ENCODE peak calls at places on chromosomes 16 and 17, in four cellular contexts. Q, U, H and V are unnamed samples. For H3K9me3, the result is how much of the 10 kb centered on the place peaks cover.

GRCh38 chr16:5523794-5524193 is 426.2 kb upstream of the EEF2KMT start:
- DNase-seq in Q (no peak), U (no peak), H (no peak), V (peak)

GRCh38 chr17:44543905-44544523 is 13.3 kb upstream of the FZD2 start:
- DNase-seq in Q (no peak), U (no peak), H (no peak), V (no peak)

GRCh38 chr16:87945351-87946042 is 5.7 kb upstream of the BANP start:
- DNase-seq in Q (no peak), U (no peak), H (no peak), V (no peak)

GRCh38 chr16:27203429-27204231 is at the start of gene KDM8:
- DNase-seq in Q (peak), U (peak), H (peak), V (peak)

GRCh38 chr17:235831-236640 is 54.6 kb upstream of the DOC2B start:
- DNase-seq in Q (no peak), U (no peak), H (no peak), V (no peak)

GRCh38 chr16:57949013-57949412 is 21.9 kb downstream of the CNGB1 start:
- DNase-seq in Q (no peak), U (no peak), H (no peak), V (peak)

GRCh38 chr17:49834118-49834743 is 13.6 kb downstream of the TAC4 start:
- DNase-seq in Q (no peak), U (no peak), H (no peak), V (no peak)

GRCh38 chr16:91484-91883 is 13.5 kb downstream of the MPG start:
- DNase-seq in Q (no peak), U (no peak), H (no peak), V (no peak)

GRCh38 chr16:4336701-4337539 is 14.2 kb downstream of the PAM16 start:
- DNase-seq in Q (no peak), U (no peak), H (no peak), V (no peak)

GRCh38 chr16:13435415-13435814 is 484.5 kb upstream of the ERCC4 start:
- DNase-seq in Q (no peak), U (no peak), H (no peak), V (no peak)

GRCh38 chr16:4098496-4098895 is 17.7 kb downstream of the ADCY9 start:
- DNase-seq in Q (no peak), U (no peak), H (no peak), V (no peak)

GRCh38 chr17:79874329-79874981 is 35.2 kb upstream of the CBX4 start:
- DNase-seq in Q (peak), U (no peak), H (no peak), V (peak)

GRCh38 chr17:79872762-79873161 is 33.5 kb upstream of the CBX4 start:
- DNase-seq in Q (no peak), U (no peak), H (no peak), V (no peak)

GRCh38 chr17:79875511-79875910 is 36.3 kb upstream of the CBX4 start:
- DNase-seq in Q (no peak), U (no peak), H (no peak), V (no peak)

GRCh38 chr17:79871131-79871530 is 31.9 kb upstream of the CBX4 start:
- DNase-seq in Q (no peak), U (no peak), H (no peak), V (no peak)

GRCh38 chr17:79873583-79873982 is 34.3 kb upstream of the CBX4 start:
- DNase-seq in Q (no peak), U (no peak), H (no peak), V (no peak)
- TF ChIP-seq YY1 in Q (no peak), U (no peak), H (no peak), V (no peak)

GRCh38 chr17:70080541-70081347 is 5.7 kb downstream of the KCNJ16 start:
- DNase-seq in Q (no peak), U (no peak), H (no peak), V (no peak)
- TF ChIP-seq SUZ12 in Q (no peak), U (no peak), H (no peak), V (no peak)

DNA sequence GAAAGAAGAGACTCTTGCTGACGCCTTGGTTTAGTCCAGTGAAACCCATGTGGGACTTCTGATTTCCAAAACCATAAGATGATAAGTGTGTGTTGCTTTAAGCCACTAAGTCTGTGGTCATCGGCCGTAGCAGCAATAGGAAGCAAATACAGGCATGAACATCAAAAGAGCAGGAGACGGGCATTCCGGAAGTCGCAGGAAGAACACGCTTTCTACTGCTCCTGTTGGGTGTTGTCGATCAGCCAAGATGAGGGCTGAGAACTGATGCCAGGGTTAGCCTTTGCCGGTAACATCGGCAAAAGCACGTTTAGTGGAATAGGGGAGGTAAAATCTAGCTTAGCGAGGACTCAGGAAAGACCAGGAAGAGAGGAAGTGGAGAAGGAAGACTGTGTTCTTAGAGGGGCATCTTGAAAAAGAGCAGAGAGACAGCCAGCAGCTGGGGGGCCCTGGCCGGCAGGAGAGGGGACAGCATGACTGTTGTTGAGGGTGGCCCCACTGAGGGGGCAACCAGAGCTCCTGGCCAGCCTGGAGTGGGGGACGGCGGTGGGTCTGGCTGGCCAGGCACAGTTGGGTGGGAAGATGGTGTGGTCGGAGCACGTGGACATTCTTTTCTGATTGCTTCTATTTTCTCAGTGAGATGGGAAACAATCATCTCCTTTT is 109.7 kb downstream of the METRNL start:
- DNase-seq in Q (no peak), U (no peak), H (no peak), V (no peak)
- H3K9me3 ChIP-seq in Q (under half), U (half or more), H (under half), V (under half)

DNA sequence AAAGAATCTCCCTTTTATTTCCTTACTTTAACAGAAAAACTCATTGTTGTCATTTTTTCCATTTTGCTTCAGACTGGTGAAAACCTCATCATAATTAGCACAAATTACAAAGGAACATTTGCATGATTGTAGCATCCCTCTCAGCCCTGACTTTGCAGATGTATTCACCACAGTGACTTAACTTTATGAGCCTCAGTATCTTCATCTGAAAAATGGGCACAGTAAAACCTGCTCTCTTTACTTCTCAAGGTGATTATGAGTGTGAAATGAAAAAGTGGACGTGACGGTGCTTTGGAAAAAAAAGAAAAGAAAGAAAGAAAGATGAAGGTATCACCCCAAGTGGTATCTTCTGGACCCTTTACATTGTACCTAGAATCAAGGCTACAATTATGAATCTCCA is 193.4 kb upstream of the TOX3 start:
- DNase-seq in Q (no peak), U (no peak), H (no peak), V (no peak)
- TF ChIP-seq YY1 in Q (no peak), U (no peak), H (no peak), V (no peak)

DNA sequence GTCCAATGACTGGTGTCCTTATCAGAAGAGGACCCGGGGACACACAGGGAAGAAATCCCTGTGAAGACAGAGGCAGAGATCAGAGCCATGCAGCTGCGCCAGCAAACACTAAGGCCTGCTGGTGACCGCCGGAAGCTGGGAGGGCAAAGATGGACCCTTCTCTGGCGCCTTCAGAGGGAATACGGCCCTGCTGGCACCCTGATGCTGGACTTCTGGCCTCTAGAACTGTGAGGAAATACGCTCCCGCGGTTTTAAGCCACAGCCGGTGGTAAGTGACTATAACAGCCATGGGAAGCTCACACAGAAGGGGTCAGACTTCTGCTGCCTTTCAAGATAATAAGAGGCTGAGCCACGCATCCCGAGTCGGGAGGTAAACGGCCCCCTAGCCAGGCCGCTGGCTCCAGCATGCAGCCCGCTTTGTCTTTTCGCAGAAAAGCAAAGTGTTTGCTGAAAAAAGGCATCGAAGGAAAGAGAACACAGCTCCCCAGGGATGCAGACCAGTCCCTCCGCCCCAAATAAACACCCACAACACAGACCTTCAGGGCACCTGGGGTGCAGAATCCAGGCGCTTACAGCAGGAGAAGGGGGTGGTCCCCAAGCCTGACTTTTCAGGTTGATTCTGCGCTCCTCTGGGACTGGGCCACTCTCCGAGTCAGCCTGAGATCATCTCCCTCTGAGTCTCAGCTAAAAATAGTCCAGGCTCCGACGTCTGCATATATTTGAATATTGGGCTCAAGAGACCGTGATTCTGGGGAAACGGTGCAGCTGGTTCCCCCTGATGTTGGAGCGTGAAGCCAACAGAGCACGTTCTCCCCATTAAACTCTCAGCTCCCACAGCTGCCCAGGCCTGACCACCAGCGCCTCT is 89.6 kb downstream of the MGAT5B start:
- DNase-seq in Q (no peak), U (no peak), H (no peak), V (no peak)
- TF ChIP-seq SUZ12 in Q (no peak), U (no peak), H (peak), V (no peak)

GRCh38 chr16:10338426-10338825 is 47.4 kb upstream of the ATF7IP2 start:
- DNase-seq in Q (no peak), U (no peak), H (no peak), V (no peak)

GRCh38 chr16:10339777-10340752 is 45.8 kb upstream of the ATF7IP2 start:
- DNase-seq in Q (no peak), U (no peak), H (no peak), V (no peak)

GRCh38 chr16:10345629-10346028 is 40.2 kb upstream of the ATF7IP2 start:
- DNase-seq in Q (no peak), U (no peak), H (no peak), V (no peak)

GRCh38 chr16:10343124-10343760 is 42.6 kb upstream of the ATF7IP2 start:
- DNase-seq in Q (no peak), U (no peak), H (no peak), V (no peak)
- H3K9me3 ChIP-seq in Q (under half), U (under half), H (under half), V (half or more)

GRCh38 chr17:83031321-83031945 is 48.0 kb upstream of the METRNL start:
- DNase-seq in Q (no peak), U (no peak), H (no peak), V (no peak)
- TF ChIP-seq YY1 in Q (no peak), U (no peak), H (no peak), V (no peak)

DNA sequence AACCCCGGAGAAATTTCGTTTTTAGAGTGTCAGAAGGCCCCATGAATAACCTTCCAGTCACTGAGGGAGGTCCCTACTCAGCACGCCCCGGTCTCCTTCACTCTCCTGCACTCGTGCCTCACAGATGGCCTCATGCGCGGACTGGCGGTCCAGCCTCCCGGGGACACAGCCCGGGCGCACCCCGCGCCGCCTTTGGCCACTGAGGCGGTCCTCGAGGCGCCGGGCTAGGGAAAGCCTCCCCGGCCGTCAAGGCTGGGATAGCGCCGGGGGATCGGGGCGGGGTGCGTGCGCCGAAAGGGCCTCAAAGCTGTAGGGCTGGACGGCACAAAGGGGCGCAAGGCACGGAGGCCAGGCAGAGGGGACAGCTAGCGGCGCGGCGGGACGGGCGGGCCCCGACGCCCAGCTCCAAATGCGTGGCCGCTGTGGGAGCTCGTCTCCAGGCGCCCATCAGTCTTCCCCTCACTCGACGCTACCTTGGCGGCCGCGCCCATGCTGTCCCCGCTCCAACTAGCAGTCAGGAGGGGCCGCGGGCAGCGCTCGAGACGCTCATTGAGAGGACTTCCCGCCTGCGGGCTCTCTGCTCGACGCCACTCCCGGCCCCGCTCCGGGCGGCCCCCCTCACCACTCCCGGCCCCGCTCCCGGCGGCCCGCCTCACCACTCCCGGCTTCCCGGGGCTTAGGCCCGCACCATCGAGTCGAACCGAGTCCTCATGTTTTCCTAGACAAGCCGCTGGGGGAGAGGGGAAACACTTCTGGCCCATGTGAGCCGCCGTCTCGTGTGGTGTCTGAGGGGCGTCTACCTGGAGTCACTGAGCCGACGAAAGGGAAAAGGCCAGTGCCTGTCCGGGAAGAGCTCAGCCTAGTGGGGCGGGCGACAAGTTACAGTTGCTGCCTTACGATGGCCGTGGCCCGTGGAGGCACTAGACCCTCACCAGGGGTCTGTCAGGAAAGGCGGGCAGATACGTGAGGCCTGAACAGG is at the start of gene USP6:
- DNase-seq in Q (no peak), U (no peak), H (no peak), V (no peak)
- TF ChIP-seq SUZ12 in Q (no peak), U (no peak), H (no peak), V (no peak)

GRCh38 chr16:56781565-56781964 is 51.6 kb downstream of the NUP93 start:
- DNase-seq in Q (no peak), U (no peak), H (no peak), V (no peak)
- H3K9me3 ChIP-seq in Q (under half), U (under half), H (under half), V (under half)